ENCODE peak calls at places on chromosomes 7 and 10, in eight cellular contexts. M, I, H, O, Z, K, L and C are unnamed samples.

GRCh38 chr10:102038410-102038809 is 17.6 kb downstream of the ARMH3 start:
- DNase-seq in M (no peak), I (no peak), H (no peak), O (no peak), Z (no peak), K (no peak), L (no peak), C (no peak)

GRCh38 chr10:61120805-61121204 is 176.8 kb upstream of the RHOBTB1 start:
- DNase-seq in M (no peak), I (no peak), H (no peak), O (no peak), Z (no peak), K (no peak), L (peak; percentile 76), C (no peak)

GRCh38 chr7:144821069-144821468 is 14.8 kb downstream of the TPK1 start:
- DNase-seq in M (no peak), I (no peak), H (no peak), O (no peak), Z (no peak), K (no peak), L (peak; percentile 24), C (no peak)

GRCh38 chr10:63783882-63784281 is 262.7 kb downstream of the REEP3 start:
- DNase-seq in M (no peak), I (no peak), H (peak; percentile 42), O (no peak), Z (no peak), K (no peak), L (no peak), C (no peak)

GRCh38 chr7:38796636-38797501 is 112.1 kb downstream of the VPS41 start:
- DNase-seq in M (peak; percentile 76), I (peak; percentile 77), H (peak; percentile 41), O (peak; percentile 67), Z (peak; percentile 34), K (peak; percentile 62), L (peak; percentile 41), C (peak; percentile 55)

GRCh38 chr10:23190872-23191763 is 994 bp upstream of the PTF1A start:
- DNase-seq in M (peak; percentile 75), I (no peak), H (no peak), O (no peak), Z (no peak), K (peak; percentile 75), L (no peak), C (no peak)

GRCh38 chr7:152762056-152762455 is 2.5 kb downstream of the ACTR3B start:
- DNase-seq in M (no peak), I (peak; percentile 40), H (no peak), O (no peak), Z (no peak), K (no peak), L (no peak), C (no peak)

GRCh38 chr10:103244663-103245271 is 920 bp upstream of the RPEL1 start:
- DNase-seq in M (peak; percentile 91), I (peak; percentile 82), H (peak; percentile 80), O (peak; percentile 84), Z (peak; percentile 82), K (peak; percentile 81), L (peak; percentile 65), C (peak; percentile 77)

GRCh38 chr7:47153571-47153970 is 428.3 kb downstream of the TNS3 start:
- DNase-seq in M (peak; percentile 87), I (no peak), H (no peak), O (peak; percentile 50), Z (no peak), K (peak; percentile 51), L (no peak), C (peak; percentile 68)

GRCh38 chr7:2416659-2417058 is 13.2 kb downstream of the CHST12 start:
- DNase-seq in M (no peak), I (no peak), H (no peak), O (no peak), Z (no peak), K (no peak), L (no peak), C (no peak)

GRCh38 chr7:17640730-17641377 is 299.4 kb downstream of the SNX13 start:
- DNase-seq in M (peak; percentile 84), I (peak; percentile 64), H (peak; percentile 34), O (peak; percentile 42), Z (peak; percentile 46), K (peak; percentile 54), L (peak; percentile 34), C (peak; percentile 35)

DNA sequence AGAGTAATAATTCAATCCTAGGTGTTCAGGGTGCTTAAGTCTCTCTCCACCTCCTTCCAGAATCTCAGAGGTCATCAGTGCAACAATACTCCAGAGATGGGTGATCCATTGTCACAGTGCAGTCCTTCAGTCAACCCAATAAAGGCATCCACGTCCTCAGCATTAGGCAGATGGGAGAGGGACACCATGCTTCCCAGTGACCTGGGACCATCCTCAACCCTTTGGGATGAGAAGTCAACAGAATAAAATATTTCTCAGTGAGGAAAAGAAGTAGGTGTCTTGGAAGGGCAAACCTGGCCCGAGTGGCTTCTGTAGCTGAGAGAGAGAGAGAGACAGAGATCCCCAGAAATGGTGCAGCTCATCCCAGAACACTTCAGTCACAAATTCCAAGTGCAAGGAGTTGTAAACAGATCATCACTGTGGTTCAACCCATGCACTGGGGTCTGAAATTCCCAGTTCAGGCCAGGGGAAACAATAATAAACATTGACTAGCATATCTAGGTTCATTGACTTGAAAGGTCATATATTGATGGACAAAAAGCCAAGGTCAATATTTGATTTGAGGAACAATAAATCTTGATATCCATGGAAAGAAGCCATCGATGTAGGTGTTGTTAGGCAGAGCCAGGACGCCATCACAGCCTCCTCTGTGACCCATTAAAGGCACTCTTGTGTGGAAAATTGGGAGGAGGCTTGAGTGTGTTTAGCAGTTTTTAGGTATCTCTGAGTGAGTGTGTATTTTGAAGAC is 256.0 kb upstream of the ZMIZ1 start:
- DNase-seq in M (no peak), I (no peak), H (no peak), O (no peak), Z (no peak), K (no peak), L (no peak), C (no peak)
- H3K4me3 ChIP-seq in M (no peak overlapping the region), I (no peak overlapping the region), H (no peak overlapping the region), O (no peak overlapping the region), Z (no peak overlapping the region), K (no peak overlapping the region), L (no peak overlapping the region), C (no peak overlapping the region)

GRCh38 chr7:50633414-50633710 is 68.2 kb upstream of the DDC start:
- DNase-seq in M (no peak), I (no peak), H (no peak), O (no peak), Z (no peak), K (no peak), L (no peak), C (no peak)

GRCh38 chr7:50631100-50631499 is 65.9 kb upstream of the DDC start:
- DNase-seq in M (no peak), I (no peak), H (no peak), O (no peak), Z (no peak), K (no peak), L (no peak), C (no peak)

GRCh38 chr7:50632561-50633413 is 67.6 kb upstream of the DDC start:
- DNase-seq in M (peak; percentile 91), I (peak; percentile 69), H (peak; percentile 74), O (peak; percentile 49), Z (peak; percentile 19), K (peak; percentile 74), L (peak; percentile 43), C (peak; percentile 55)

GRCh38 chr7:50629238-50629901 is 64.2 kb upstream of the DDC start:
- DNase-seq in M (no peak), I (no peak), H (no peak), O (no peak), Z (no peak), K (no peak), L (no peak), C (no peak)

GRCh38 chr7:50631639-50632038 is 66.4 kb upstream of the DDC start:
- DNase-seq in M (no peak), I (no peak), H (no peak), O (no peak), Z (no peak), K (no peak), L (no peak), C (no peak)
- TF ChIP-seq CTCF in M (no peak), I (no peak), H (no peak), O (no peak), Z (no peak), K (no peak), L (no peak), C (no peak)

GRCh38 chr7:22002731-22003130 is 57.0 kb upstream of the CDCA7L start:
- DNase-seq in M (no peak), I (no peak), H (no peak), O (no peak), Z (no peak), K (no peak), L (no peak), C (no peak)

GRCh38 chr7:21996641-21997040 is 50.9 kb upstream of the CDCA7L start:
- DNase-seq in M (no peak), I (peak; percentile 21), H (no peak), O (no peak), Z (no peak), K (no peak), L (no peak), C (no peak)

GRCh38 chr7:21999896-22000295 is 54.2 kb upstream of the CDCA7L start:
- DNase-seq in M (no peak), I (peak; percentile 4), H (no peak), O (no peak), Z (no peak), K (no peak), L (no peak), C (no peak)

GRCh38 chr7:22005151-22005550 is 59.5 kb upstream of the CDCA7L start:
- DNase-seq in M (no peak), I (no peak), H (no peak), O (no peak), Z (no peak), K (no peak), L (no peak), C (no peak)

DNA sequence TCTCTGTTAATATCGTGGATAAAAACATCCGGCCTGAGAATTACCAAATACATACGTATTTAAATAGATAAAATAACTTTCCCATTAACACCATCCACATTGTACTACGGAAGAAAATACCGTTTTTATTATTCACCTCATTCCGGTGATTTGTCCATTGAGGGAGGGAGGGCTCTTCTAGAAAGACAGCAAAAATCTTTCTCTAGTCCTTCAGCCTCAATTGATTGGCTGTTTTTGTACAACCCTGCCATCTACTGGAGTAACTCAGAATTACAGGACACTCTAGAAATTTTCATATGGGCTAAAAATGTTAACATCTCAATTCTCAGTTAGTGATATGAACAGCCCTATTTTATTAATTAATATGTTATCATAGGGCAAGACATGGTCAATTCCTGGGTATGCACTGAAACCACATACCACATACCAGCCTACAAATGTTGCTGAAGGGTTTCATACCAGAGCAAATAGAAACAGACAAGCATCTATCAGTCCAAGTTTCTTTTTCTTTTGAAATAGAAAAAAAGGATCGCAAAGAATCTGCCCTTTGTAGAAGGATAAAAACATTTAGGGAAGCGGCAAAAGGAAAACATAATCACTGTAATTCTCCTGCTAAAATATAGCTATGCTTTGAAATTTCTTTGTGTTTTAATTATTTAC is 55.8 kb upstream of the CDCA7L start:
- DNase-seq in M (peak; percentile 73), I (peak; percentile 80), H (peak; percentile 66), O (peak; percentile 58), Z (peak; percentile 36), K (peak; percentile 51), L (peak; percentile 64), C (peak; percentile 67)
- TF ChIP-seq EZH2phosphoT487 in M (no peak), I (no peak), H (no peak), O (no peak), Z (no peak), K (no peak), L (no peak), C (no peak)

GRCh38 chr10:17547026-17547425 is 70.1 kb downstream of the HACD1 start:
- DNase-seq in M (no peak), I (no peak), H (no peak), O (no peak), Z (no peak), K (peak; percentile 7), L (no peak), C (no peak)
- H3K4me3 ChIP-seq in M (no peak overlapping the region), I (no peak overlapping the region), H (no peak overlapping the region), O (no peak overlapping the region), Z (no peak overlapping the region), K (no peak overlapping the region), L (no peak overlapping the region), C (no peak overlapping the region)